ENCODE peak calls at places on chromosomes 16 and 17, in eight cellular contexts. G, D, S, J, M, Y, V and R are unnamed samples.

GRCh38 chr16:88983157-88983556 is 6.2 kb upstream of the CBFA2T3 start:
- DNase-seq in V (no peak), D (no peak), M (no peak), Y (no peak), J (no peak), G (no peak), S (no peak), R (no peak)

GRCh38 chr16:86432691-86433090 is 77.6 kb upstream of the FOXF1 start:
- DNase-seq in J (no peak), S (no peak), Y (peak; percentile 95), G (no peak), D (no peak), M (no peak), V (no peak), R (peak; percentile 69)

GRCh38 chr17:7289256-7290032 is 5.0 kb downstream of the YBX2 start:
- DNase-seq in M (no peak), V (no peak), J (no peak), D (no peak), Y (no peak), G (no peak), S (no peak), R (no peak)

GRCh38 chr17:29212681-29213121 is 32.5 kb upstream of the MYO18A start:
- DNase-seq in V (no peak), G (peak; percentile 32), D (no peak), J (no peak), S (no peak), M (no peak), Y (no peak), R (no peak)

GRCh38 chr16:53502331-53503269 is at the start of gene AKTIP:
- DNase-seq in M (peak; percentile 35), G (peak; percentile 83), D (no peak), Y (peak; percentile 79), S (no peak), V (peak; percentile 68), J (no peak), R (peak; percentile 34)

GRCh38 chr17:58956997-58957724 is 149.5 kb downstream of the TRIM37 start:
- DNase-seq in G (no peak), J (no peak), S (no peak), D (no peak), V (no peak), M (no peak), Y (no peak), R (no peak)

GRCh38 chr17:66302761-66303626 is 581 bp downstream of the PRKCA start:
- DNase-seq in D (peak; percentile 70), G (peak; percentile 67), J (peak; percentile 59), V (peak; percentile 58), M (peak; percentile 73), Y (peak; percentile 86), S (no peak), R (peak; percentile 76)

GRCh38 chr16:55501549-55502322 is 7.1 kb upstream of the LPCAT2 start:
- DNase-seq in Y (no peak), V (no peak), D (no peak), G (no peak), M (no peak), S (no peak), J (no peak), R (peak; percentile 51)

GRCh38 chr16:21626659-21627277 is 25.6 kb downstream of the IGSF6 start:
- DNase-seq in G (no peak), Y (peak; percentile 70), J (no peak), D (no peak), S (no peak), V (no peak), M (peak; percentile 33), R (no peak)

GRCh38 chr16:56882077-56882476 is 17.1 kb downstream of the SLC12A3 start:
- DNase-seq in J (no peak), V (no peak), D (no peak), S (no peak), M (no peak), G (no peak), Y (no peak), R (no peak)

GRCh38 chr16:88804552-88805339 is 1.2 kb downstream of the CDT1 start:
- DNase-seq in Y (no peak), G (no peak), S (no peak), J (no peak), V (no peak), M (no peak), D (peak; percentile 15), R (no peak)

GRCh38 chr16:31471875-31472558 is at the start of gene TGFB1I1:
- DNase-seq in S (peak; percentile 74), J (peak; percentile 78), V (peak; percentile 88), G (peak; percentile 49), Y (peak; percentile 94), D (no peak), M (peak; percentile 60), R (peak; percentile 83)

DNA sequence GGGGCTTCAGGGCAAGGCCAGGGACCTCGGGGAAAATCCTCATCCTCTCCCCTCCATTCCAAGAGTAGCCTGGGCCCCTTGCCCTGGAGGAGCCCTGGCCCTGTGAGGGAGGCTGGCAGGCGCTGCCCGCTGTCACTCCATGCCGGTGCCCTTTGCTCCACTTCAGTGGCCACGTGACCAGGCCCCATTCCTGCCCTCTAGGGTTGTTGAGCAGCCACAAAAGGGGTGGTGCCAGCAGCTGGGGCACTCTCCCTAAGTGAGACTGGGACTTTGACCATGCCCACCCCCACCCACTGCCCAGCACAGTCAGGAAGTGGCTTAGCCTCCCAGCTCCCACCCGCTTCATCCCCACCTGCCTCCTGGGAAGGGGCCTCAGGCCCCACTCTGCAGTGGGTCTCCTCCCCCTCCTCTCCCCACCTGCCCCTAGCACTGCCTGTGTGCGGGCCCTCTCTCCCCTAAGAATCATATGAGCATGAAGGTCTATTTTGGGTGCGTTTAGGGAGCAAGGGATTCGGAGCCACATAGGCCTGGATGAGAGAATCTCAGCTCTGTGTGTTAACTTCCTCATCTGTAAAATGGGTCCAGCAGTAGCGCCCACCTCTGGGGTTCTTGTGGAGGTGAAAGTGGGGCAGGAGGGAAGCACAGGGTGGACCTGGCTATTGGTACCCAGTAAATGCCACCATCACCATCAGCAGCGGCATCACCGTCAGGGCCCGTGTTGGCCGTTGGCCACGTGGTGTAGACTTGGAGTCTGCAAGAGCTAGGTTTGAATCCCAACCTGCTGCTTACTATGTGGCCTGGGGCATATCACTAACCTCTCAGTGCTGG is 7.2 kb downstream of the PDK2 start:
- DNase-seq in M (no peak), G (peak; percentile 57), Y (peak; percentile 90), J (peak; percentile 81), V (peak; percentile 9), S (peak; percentile 73), D (no peak), R (peak; percentile 44)
- H3K27ac ChIP-seq in M (peak overlapping the region; percentile 92), G (peak overlapping the region; percentile 41), Y (peak overlapping the region; percentile 85), J (peak overlapping the region; percentile 97), V (no peak overlapping the region), S (peak overlapping the region; percentile 96), D (no peak overlapping the region), R (peak overlapping the region; percentile 21)

DNA sequence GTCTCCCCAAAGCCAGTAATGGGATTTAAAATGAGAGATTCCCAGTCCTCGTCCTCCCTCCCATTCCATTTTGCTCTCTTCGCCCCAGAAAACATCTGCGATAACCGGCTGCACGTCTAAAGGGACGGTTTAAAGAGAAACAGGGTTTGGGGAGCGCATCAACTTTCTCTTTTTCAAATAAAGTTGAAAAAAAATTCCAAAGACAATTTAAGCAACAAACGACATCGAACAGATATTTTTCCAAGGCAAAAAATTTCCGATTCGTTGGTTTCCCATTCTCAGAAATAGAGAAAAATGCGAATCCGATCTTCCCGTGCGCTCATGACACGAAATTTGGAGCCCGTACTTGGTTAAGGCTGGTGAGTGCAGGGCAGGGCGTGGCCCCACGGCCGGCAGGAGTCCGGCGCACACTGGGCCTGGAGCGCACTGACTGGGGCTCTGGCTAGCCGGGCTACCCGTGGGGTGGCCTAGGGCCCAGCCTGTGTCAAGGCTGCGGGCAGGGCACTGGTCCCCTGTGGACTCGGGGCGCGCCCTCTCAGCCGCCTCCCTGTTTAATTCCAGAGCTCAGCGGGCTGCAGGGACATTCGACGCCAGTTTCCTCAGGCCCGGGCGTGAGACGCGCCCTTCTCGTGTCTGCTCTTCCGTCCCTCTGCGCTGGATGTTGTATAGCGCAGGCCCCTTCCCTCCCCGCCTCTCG is 17.8 kb upstream of the ZFHX3 start:
- DNase-seq in J (peak; percentile 54), S (no peak), M (no peak), V (peak; percentile 79), Y (peak; percentile 79), G (no peak), D (no peak), R (no peak)
- H3K4me3 ChIP-seq in J (peak overlapping the region; percentile 10), S (peak overlapping the region; percentile 37), M (peak overlapping the region; percentile 7), V (no peak overlapping the region), Y (peak overlapping the region; percentile 26), G (peak overlapping the region; percentile 8), D (no peak overlapping the region), R (no peak overlapping the region)

GRCh38 chr17:40073454-40074174 is 10.8 kb downstream of the THRA start:
- DNase-seq in V (no peak), J (no peak), S (no peak), Y (no peak), D (no peak), G (no peak), M (no peak), R (no peak)

GRCh38 chr17:40074175-40074512 is 11.4 kb downstream of the THRA start:
- DNase-seq in S (no peak), V (no peak), M (no peak), J (no peak), D (no peak), G (no peak), Y (no peak), R (no peak)

GRCh38 chr17:40075216-40076100 is 12.7 kb downstream of the THRA start:
- DNase-seq in G (peak; percentile 78), Y (peak; percentile 95), S (peak; percentile 83), M (peak; percentile 78), J (peak; percentile 85), D (peak; percentile 66), V (peak; percentile 86), R (peak; percentile 65)

GRCh38 chr17:40076101-40076498 is 13.3 kb downstream of the THRA start:
- DNase-seq in Y (no peak), V (no peak), J (no peak), D (no peak), G (no peak), S (no peak), M (no peak), R (no peak)

GRCh38 chr17:40074871-40075215 is 12.1 kb downstream of the THRA start:
- DNase-seq in G (peak; percentile 55), J (no peak), M (no peak), V (no peak), S (no peak), D (no peak), Y (no peak), R (no peak)
- H3K4me1 ChIP-seq in G (peaks cover 69% of the 10 kb centered on the region), J (peaks cover 72% of the 10 kb centered on the region), M (peaks cover 63% of the 10 kb centered on the region), V (peaks cover 5% of the 10 kb centered on the region), S (peaks cover 73% of the 10 kb centered on the region), D (peaks cover 44% of the 10 kb centered on the region), Y (peaks cover 81% of the 10 kb centered on the region), R (peaks cover 32% of the 10 kb centered on the region)

GRCh38 chr17:4249452-4250029 is 14.2 kb downstream of the ANKFY1 start:
- DNase-seq in Y (no peak), S (no peak), M (peak; percentile 55), G (no peak), V (no peak), D (peak; percentile 4), J (no peak), R (no peak)

GRCh38 chr17:4247361-4247980 is 16.3 kb downstream of the ANKFY1 start:
- DNase-seq in Y (no peak), J (no peak), D (no peak), G (no peak), V (no peak), S (no peak), M (no peak), R (no peak)

GRCh38 chr17:4247981-4248388 is 15.8 kb downstream of the ANKFY1 start:
- DNase-seq in G (no peak), V (no peak), Y (no peak), D (no peak), J (no peak), M (no peak), S (no peak), R (no peak)

GRCh38 chr17:4246674-4247073 is 17.1 kb downstream of the ANKFY1 start:
- DNase-seq in D (no peak), V (no peak), G (no peak), J (no peak), M (no peak), S (no peak), Y (no peak), R (no peak)

GRCh38 chr17:4248504-4249277 is 15.1 kb downstream of the ANKFY1 start:
- DNase-seq in J (no peak), Y (no peak), V (no peak), M (no peak), G (no peak), S (no peak), D (no peak), R (no peak)
- H3K27ac ChIP-seq in J (peak overlapping the region; percentile 32), Y (peak overlapping the region; percentile 43), V (peak overlapping the region; percentile 61), M (no peak overlapping the region), G (no peak overlapping the region), S (no peak overlapping the region), D (no peak overlapping the region), R (no peak overlapping the region)